ENCODE peak calls at places on chromosomes 12 and 14, in nine cellular contexts. One of them, this sample, is unnamed.

GRCh38 chr12:129119537-129119936 is 266.3 kb downstream of the GLT1D1 start:
- DNase-seq in glutamatergic neuron: no peak
- DNase-seq in astrocyte: no peak
- DNase-seq in ELF-1: peak; percentile 18
- DNase-seq in activated T-cell treated with anti-CD3 and anti-CD28 coated beads for 48 hours: no peak
- DNase-seq in NCI-H1105: no peak
- DNase-seq in sigmoid colon: no peak
- DNase-seq in NCI-H524: no peak
- DNase-seq in H4: no peak
- DNase-seq in this sample: no peak

GRCh38 chr14:71525663-71526246 is 406.5 kb upstream of the RGS6 start:
- DNase-seq in glutamatergic neuron: no peak
- DNase-seq in astrocyte: no peak
- DNase-seq in ELF-1: no peak
- DNase-seq in activated T-cell treated with anti-CD3 and anti-CD28 coated beads for 48 hours: no peak
- DNase-seq in NCI-H1105: no peak
- DNase-seq in sigmoid colon: no peak
- DNase-seq in NCI-H524: peak; percentile 88
- DNase-seq in H4: no peak
- DNase-seq in this sample: no peak

GRCh38 chr12:126369487-126370463 is 1304.5 kb downstream of the AACS start:
- DNase-seq in glutamatergic neuron: no peak
- DNase-seq in astrocyte: peak; percentile 76
- DNase-seq in ELF-1: no peak
- DNase-seq in activated T-cell treated with anti-CD3 and anti-CD28 coated beads for 48 hours: no peak
- DNase-seq in NCI-H1105: no peak
- DNase-seq in sigmoid colon: no peak
- DNase-seq in NCI-H524: no peak
- DNase-seq in H4: peak; percentile 72
- DNase-seq in this sample: peak; percentile 34

GRCh38 chr12:7832059-7832696 is 40.5 kb downstream of the SLC2A14 start:
- DNase-seq in glutamatergic neuron: peak; percentile 17
- DNase-seq in astrocyte: peak; percentile 43
- DNase-seq in ELF-1: peak; percentile 62
- DNase-seq in activated T-cell treated with anti-CD3 and anti-CD28 coated beads for 48 hours: no peak
- DNase-seq in NCI-H1105: no peak
- DNase-seq in sigmoid colon: no peak
- DNase-seq in NCI-H524: peak; percentile 55
- DNase-seq in H4: peak; percentile 62
- DNase-seq in this sample: peak; percentile 72

GRCh38 chr12:2372735-2373134 is 319.9 kb downstream of the CACNA1C start:
- DNase-seq in glutamatergic neuron: no peak
- DNase-seq in astrocyte: no peak
- DNase-seq in ELF-1: peak; percentile 63
- DNase-seq in activated T-cell treated with anti-CD3 and anti-CD28 coated beads for 48 hours: no peak
- DNase-seq in NCI-H1105: no peak
- DNase-seq in sigmoid colon: peak; percentile 67
- DNase-seq in NCI-H524: no peak
- DNase-seq in H4: no peak
- DNase-seq in this sample: no peak

GRCh38 chr12:29634057-29634456 is 136.6 kb upstream of the OVCH1 start:
- DNase-seq in glutamatergic neuron: no peak
- DNase-seq in astrocyte: peak; percentile 26
- DNase-seq in ELF-1: no peak
- DNase-seq in activated T-cell treated with anti-CD3 and anti-CD28 coated beads for 48 hours: no peak
- DNase-seq in NCI-H1105: no peak
- DNase-seq in sigmoid colon: no peak
- DNase-seq in NCI-H524: no peak
- DNase-seq in H4: no peak
- DNase-seq in this sample: peak; percentile 78

GRCh38 chr14:49615776-49616175 is 4.7 kb downstream of the RPL36AL start:
- DNase-seq in glutamatergic neuron: no peak
- DNase-seq in astrocyte: no peak
- DNase-seq in ELF-1: no peak
- DNase-seq in activated T-cell treated with anti-CD3 and anti-CD28 coated beads for 48 hours: no peak
- DNase-seq in NCI-H1105: no peak
- DNase-seq in sigmoid colon: no peak
- DNase-seq in NCI-H524: peak; percentile 77
- DNase-seq in H4: no peak
- DNase-seq in this sample: no peak

GRCh38 chr12:20257311-20257710 is 111.0 kb upstream of the PDE3A start:
- DNase-seq in glutamatergic neuron: no peak
- DNase-seq in astrocyte: peak; percentile 52
- DNase-seq in ELF-1: no peak
- DNase-seq in activated T-cell treated with anti-CD3 and anti-CD28 coated beads for 48 hours: no peak
- DNase-seq in NCI-H1105: no peak
- DNase-seq in sigmoid colon: no peak
- DNase-seq in NCI-H524: no peak
- DNase-seq in H4: no peak
- DNase-seq in this sample: no peak

GRCh38 chr14:51540364-51540763 is 111.3 kb upstream of the FRMD6 start:
- DNase-seq in glutamatergic neuron: no peak
- DNase-seq in astrocyte: no peak
- DNase-seq in ELF-1: no peak
- DNase-seq in activated T-cell treated with anti-CD3 and anti-CD28 coated beads for 48 hours: no peak
- DNase-seq in NCI-H1105: no peak
- DNase-seq in sigmoid colon: no peak
- DNase-seq in NCI-H524: no peak
- DNase-seq in H4: no peak
- DNase-seq in this sample: peak; percentile 66

GRCh38 chr12:92703777-92704176 is 988 bp downstream of the PLEKHG7 start:
- DNase-seq in glutamatergic neuron: no peak
- DNase-seq in astrocyte: no peak
- DNase-seq in ELF-1: no peak
- DNase-seq in activated T-cell treated with anti-CD3 and anti-CD28 coated beads for 48 hours: no peak
- DNase-seq in NCI-H1105: no peak
- DNase-seq in sigmoid colon: no peak
- DNase-seq in NCI-H524: no peak
- DNase-seq in H4: no peak
- DNase-seq in this sample: no peak

GRCh38 chr12:57887631-57888406 is 41.3 kb upstream of the CTDSP2 start:
- DNase-seq in glutamatergic neuron: no peak
- DNase-seq in astrocyte: peak; percentile 66
- DNase-seq in ELF-1: peak; percentile 38
- DNase-seq in activated T-cell treated with anti-CD3 and anti-CD28 coated beads for 48 hours: no peak
- DNase-seq in NCI-H1105: no peak
- DNase-seq in sigmoid colon: no peak
- DNase-seq in NCI-H524: peak; percentile 25
- DNase-seq in H4: peak; percentile 71
- DNase-seq in this sample: peak; percentile 45

This sample was measured in fibroblast of mammary gland.